ENCODE peak calls at places on chromosome 11, in seven cellular contexts. K is Calu3, X is glutamatergic neuron, V is body of pancreas, U is thoracic aorta, I is GM12878, G is cardiac muscle cell. H is an unnamed sample.

GRCh38 chr11:124474779-124475178 is 29.3 kb upstream of the OR8B8 start:
- DNase-seq in K (no peak), X (no peak), V (no peak), U (no peak), I (no peak), G (no peak), H (no peak)

GRCh38 chr11:109426442-109426841 is 4.5 kb downstream of the C11orf87 start:
- DNase-seq in K (no peak), X (no peak), V (no peak), U (no peak), I (no peak), G (no peak), H (no peak)

GRCh38 chr11:78310500-78310909 is 107.1 kb downstream of the GAB2 start:
- DNase-seq in K (no peak), X (no peak), V (peak; percentile 48), U (peak; percentile 33), I (peak; percentile 88), G (peak; percentile 62), H (no peak)

GRCh38 chr11:2237457-2238238 is 32.7 kb downstream of the ASCL2 start:
- DNase-seq in K (no peak), X (no peak), V (no peak), U (no peak), I (no peak), G (no peak), H (no peak)

GRCh38 chr11:87460269-87460668 is 422.5 kb downstream of the TMEM135 start:
- DNase-seq in K (no peak), X (no peak), V (no peak), U (no peak), I (no peak), G (no peak), H (no peak)

GRCh38 chr11:8223513-8223899 is 40.2 kb downstream of the LMO1 start:
- DNase-seq in K (no peak), X (no peak), V (no peak), U (no peak), I (no peak), G (peak; percentile 28), H (no peak)

GRCh38 chr11:104089481-104089880 is 53.0 kb downstream of the DDI1 start:
- DNase-seq in K (no peak), X (no peak), V (no peak), U (no peak), I (no peak), G (no peak), H (no peak)

GRCh38 chr11:128956401-128957203 is 13.9 kb upstream of the TP53AIP1 start:
- DNase-seq in K (peak; percentile 41), X (no peak), V (peak; percentile 72), U (no peak), I (peak; percentile 45), G (peak; percentile 78), H (peak; percentile 57)

GRCh38 chr11:74276581-74276980 is 34.9 kb downstream of the P4HA3 start:
- DNase-seq in K (no peak), X (no peak), V (no peak), U (no peak), I (no peak), G (peak; percentile 49), H (no peak)

GRCh38 chr11:107123022-107123421 is 104.7 kb upstream of the GUCY1A2 start:
- DNase-seq in K (no peak), X (no peak), V (no peak), U (no peak), I (no peak), G (peak; percentile 3), H (no peak)
- TF ChIP-seq CTCF in K (no peak), X (no peak), V (no peak), U (no peak), I (no peak), G (peak; percentile 14), H (no peak)

DNA sequence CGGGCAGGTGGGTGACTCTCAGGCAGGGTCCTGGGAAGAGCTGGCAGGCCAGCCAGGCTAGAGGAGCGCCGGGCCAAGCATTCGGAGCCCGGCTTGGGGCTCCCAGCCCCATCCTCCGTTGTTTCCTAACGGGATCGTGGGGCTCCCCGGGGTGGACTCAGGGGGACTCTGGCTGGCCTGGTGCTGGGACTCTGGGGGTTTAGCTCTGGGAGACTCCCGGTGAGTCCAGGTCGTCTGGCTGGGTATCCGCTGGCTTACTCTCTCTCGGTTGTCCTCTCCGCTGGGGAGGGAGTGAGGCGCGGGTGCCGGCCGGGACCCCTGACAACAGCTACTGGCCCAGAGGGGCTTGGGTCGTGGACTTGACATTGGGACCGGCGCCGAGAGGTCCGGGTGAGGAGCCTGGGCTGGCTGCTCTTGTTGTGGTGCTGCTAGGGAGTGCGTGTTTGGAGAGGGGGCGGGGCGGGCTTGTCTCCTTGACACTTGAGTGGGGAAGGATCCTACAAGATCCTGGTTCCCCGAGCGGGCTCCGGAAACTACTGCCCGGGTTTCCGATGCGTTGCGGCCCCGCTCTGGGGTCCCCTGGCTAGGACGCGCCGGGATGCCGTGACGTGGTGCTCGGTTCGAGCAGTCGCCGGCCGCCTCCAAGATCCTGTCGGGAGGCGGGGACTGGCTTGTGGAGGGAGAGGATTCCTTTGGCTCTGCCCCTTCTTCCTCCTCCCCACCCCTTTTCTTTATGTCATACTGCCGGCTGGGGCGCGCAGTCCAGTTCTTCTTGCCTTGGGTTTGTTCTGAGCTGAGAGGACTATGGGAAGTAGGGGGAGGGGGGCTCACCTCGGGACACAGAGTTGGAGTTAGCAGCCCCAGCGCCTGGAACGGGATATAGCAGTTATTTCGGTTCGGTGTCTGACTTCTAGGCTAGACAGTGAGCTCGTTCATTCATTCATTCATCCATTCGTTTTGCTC is 585 bp downstream of the EMSY start:
- DNase-seq in K (peak; percentile 70), X (peak; percentile 80), V (peak; percentile 73), U (peak; percentile 46), I (no peak), G (peak; percentile 90), H (peak; percentile 79)
- TF ChIP-seq CTCF in K (no peak), X (no peak), V (peak; percentile 36), U (no peak), I (no peak), G (no peak), H (no peak)

GRCh38 chr11:16572946-16573345 is 165.5 kb upstream of the C11orf58 start:
- DNase-seq in K (peak; percentile 11), X (no peak), V (no peak), U (no peak), I (no peak), G (no peak), H (no peak)
- TF ChIP-seq CTCF in K (no peak), X (no peak), V (no peak), U (no peak), I (no peak), G (no peak), H (no peak)

DNA sequence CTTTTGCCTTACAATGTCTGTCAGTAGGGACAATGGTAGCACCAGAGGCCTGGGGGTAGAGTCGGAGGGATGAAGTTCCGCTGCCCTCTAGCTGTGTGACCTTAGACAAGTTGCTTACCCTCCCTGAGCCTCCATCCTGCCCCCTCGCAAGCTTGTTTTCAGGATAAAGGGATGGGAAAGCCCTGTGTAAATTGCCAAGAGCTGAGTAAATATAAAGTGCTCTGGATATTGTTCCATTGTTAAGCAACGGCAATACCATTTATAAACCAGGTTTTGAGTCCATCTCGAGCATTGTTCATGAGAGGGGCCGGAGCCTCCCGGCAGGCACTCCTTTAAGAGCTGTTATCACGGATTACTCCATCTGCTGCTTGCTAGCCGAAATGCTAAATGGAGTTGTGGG is 72.9 kb downstream of the ZBTB16 start:
- DNase-seq in K (no peak), X (no peak), V (no peak), U (no peak), I (no peak), G (peak; percentile 49), H (no peak)
- TF ChIP-seq CTCF in K (no peak), X (no peak), V (no peak), U (no peak), I (no peak), G (no peak), H (no peak)

DNA sequence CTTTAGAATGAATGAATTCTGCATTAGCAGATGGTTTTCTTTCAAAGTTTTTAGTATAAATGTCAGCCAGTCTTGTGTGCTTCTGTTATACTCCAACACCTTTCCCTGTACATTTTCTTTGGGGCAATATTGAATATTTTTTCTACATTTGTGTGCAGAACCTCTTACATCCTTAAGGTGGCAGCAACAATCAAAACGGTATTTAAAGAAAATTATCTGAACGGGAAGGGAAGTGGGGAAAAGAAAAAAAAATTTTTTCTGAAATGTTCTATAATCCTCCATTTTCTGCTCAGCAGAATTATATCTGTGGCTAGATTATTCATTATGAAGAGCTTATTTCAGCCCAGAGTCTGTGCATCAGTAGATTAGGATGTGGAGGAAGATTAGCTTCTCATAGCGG is 347.3 kb upstream of the RAG2 start:
- DNase-seq in K (no peak), X (no peak), V (no peak), U (no peak), I (no peak), G (peak; percentile 14), H (no peak)
- TF ChIP-seq CTCF in K (peak; percentile 20), X (peak; percentile 55), V (peak; percentile 25), U (no peak), I (peak; percentile 26), G (peak; percentile 54), H (peak; percentile 54)

GRCh38 chr11:134999490-135000066 is 587.5 kb upstream of the B3GAT1 start:
- DNase-seq in K (no peak), X (peak; percentile 55), V (no peak), U (no peak), I (no peak), G (no peak), H (no peak)
- TF ChIP-seq CTCF in K (no peak), X (no peak), V (no peak), U (no peak), I (no peak), G (no peak), H (no peak)

DNA sequence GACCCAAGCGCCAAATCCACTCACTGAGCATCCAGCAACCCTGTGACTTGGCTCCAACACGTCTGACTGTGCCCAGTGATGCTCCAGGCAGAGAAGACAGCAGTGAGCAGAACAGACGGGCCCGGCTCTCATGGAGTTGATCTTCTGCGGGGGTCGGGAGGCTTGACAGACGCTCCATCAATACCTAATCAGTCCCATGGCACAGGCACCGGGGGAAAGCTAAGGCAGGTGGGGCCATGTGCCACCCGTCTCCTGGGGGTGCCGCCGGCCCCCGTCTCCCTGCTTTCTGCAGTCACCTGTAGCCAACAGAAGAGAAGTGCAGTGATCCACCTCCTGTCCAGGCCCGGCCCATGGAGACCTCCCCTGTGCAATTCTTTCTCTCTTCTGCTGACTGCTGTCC is 47.5 kb downstream of the LINC01488 start:
- DNase-seq in K (no peak), X (no peak), V (no peak), U (no peak), I (no peak), G (no peak), H (no peak)
- TF ChIP-seq CTCF in K (no peak), X (no peak), V (no peak), U (no peak), I (no peak), G (no peak), H (no peak)

GRCh38 chr11:5390210-5390609 is 6.6 kb downstream of the OR51M1 start:
- DNase-seq in K (no peak), X (no peak), V (no peak), U (no peak), I (no peak), G (no peak), H (no peak)
- TF ChIP-seq CTCF in K (no peak), X (no peak), V (no peak), U (no peak), I (peak; percentile 12), G (no peak), H (no peak)

H was measured in endothelial cell.